ENCODE peak calls at places on chromosomes 5 and 9, in four cellular contexts. M is GM12865, U is CD14-positive monocyte, Y is OCI-LY7. P is an unnamed sample.
A peak's percentile ranks its signal among the peaks of the same experiment; 100 is the strongest.

GRCh38 chr5:2695200-2695891 is 56.1 kb downstream of the IRX2 start:
- DNase-seq in U (no peak), M (no peak), Y (no peak), P (no peak)

GRCh38 chr5:137114529-137114928 is 384.6 kb downstream of the SPOCK1 start:
- DNase-seq in M (no peak), U (no peak), Y (no peak), P (no peak)

GRCh38 chr5:95647886-95648860 is 1.6 kb downstream of the RFESD start:
- DNase-seq in M (no peak), U (no peak), Y (peak; percentile 42), P (peak; percentile 25)

GRCh38 chr5:122367445-122367844 is 55.4 kb downstream of the SNCAIP start:
- DNase-seq in U (no peak), Y (no peak), M (no peak), P (no peak)

GRCh38 chr9:112869917-112870316 is 20.8 kb downstream of the SLC46A2 start:
- DNase-seq in Y (no peak), M (no peak), U (no peak), P (no peak)

GRCh38 chr5:111735829-111736228 is 21.2 kb downstream of the NREP start:
- DNase-seq in Y (no peak), U (no peak), M (no peak), P (no peak)

GRCh38 chr5:155727512-155728145 is 599.3 kb upstream of the SGCD start:
- DNase-seq in U (no peak), M (no peak), Y (no peak), P (no peak)

GRCh38 chr5:116084231-116084630 is 594 bp upstream of the COMMD10 start:
- DNase-seq in M (peak; percentile 55), Y (peak; percentile 45), U (no peak), P (peak; percentile 41)

GRCh38 chr9:130461218-130461630 is 16.5 kb downstream of the ASS1 start:
- DNase-seq in Y (peak; percentile 66), U (no peak), M (peak; percentile 59), P (peak; percentile 89)

GRCh38 chr9:94287877-94288513 is 28.9 kb downstream of the ZNF169 start:
- DNase-seq in M (no peak), Y (no peak), U (no peak), P (no peak)

GRCh38 chr5:998276-998974 is 10.2 kb upstream of the NKD2 start:
- DNase-seq in Y (no peak), M (no peak), U (no peak), P (no peak)

GRCh38 chr9:121780177-121780576 is 128.7 kb downstream of the DAB2IP start:
- DNase-seq in U (no peak), Y (no peak), M (no peak), P (no peak)

GRCh38 chr9:69081261-69081660 is 45.7 kb downstream of the FXN start:
- DNase-seq in M (no peak), Y (no peak), U (no peak), P (no peak)

GRCh38 chr5:138503487-138504270 is 38.4 kb downstream of the EGR1 start:
- DNase-seq in U (no peak), M (peak; percentile 59), Y (peak; percentile 68), P (peak; percentile 73)

GRCh38 chr5:146529984-146530383 is 14.0 kb upstream of the GPR151 start:
- DNase-seq in M (peak; percentile 35), U (no peak), Y (no peak), P (peak; percentile 37)

GRCh38 chr5:146527785-146528184 is 11.8 kb upstream of the GPR151 start:
- DNase-seq in Y (no peak), U (no peak), M (no peak), P (no peak)

GRCh38 chr5:146523698-146524097 is 7.7 kb upstream of the GPR151 start:
- DNase-seq in U (no peak), M (no peak), Y (no peak), P (no peak)

GRCh38 chr5:146533260-146533857 is 17.4 kb upstream of the GPR151 start:
- DNase-seq in M (peak; percentile 82), Y (peak; percentile 81), U (peak; percentile 48), P (peak; percentile 70)

GRCh38 chr5:146528232-146528631 is 12.2 kb upstream of the GPR151 start:
- DNase-seq in M (no peak), Y (no peak), U (no peak), P (no peak)
- TF ChIP-seq CTCF in M (no peak), Y (peak; percentile 40), U (no peak), P (no peak)

DNA sequence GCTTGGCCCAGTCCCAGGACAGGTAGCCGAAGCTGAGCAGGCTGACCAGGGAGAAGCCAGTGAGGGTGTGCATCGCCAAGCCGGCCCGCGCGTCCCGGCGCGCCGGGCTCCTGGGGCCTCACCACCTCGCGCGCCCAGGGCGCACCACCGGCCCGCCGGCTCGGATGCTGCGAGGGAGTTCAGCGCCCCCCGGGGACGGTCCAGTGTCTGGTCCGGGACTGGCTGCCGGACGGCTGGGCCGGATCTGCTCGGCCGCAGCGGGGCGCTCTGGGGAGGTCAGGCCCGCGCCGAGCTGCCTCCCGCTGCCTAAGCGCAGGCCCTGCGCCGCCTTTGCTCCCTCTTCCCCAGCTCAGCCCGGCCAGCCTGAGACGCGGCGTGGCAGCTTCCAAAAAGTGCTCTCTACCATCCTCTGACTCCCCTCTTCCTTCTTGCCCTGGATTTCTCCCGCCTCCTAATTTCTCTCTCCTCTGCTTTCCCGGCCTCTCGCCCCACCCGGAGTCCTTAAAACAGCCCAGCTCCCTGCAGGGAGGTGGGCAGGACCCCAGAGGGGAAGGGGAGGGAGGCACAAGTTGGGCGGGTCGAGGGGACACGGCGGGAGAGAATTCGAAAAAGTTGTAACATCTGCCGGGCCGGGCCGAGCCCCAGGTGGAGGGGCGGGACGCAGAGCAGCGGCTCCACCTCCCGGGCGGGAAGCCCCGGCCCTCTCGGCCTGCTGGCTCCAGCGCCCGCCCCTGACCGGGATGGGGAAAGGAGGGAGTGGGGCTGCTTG is at the start of gene ARSI:
- DNase-seq in Y (no peak), M (no peak), U (no peak), P (peak; percentile 41)
- TF ChIP-seq CTCF in Y (no peak), M (no peak), U (no peak), P (no peak)

DNA sequence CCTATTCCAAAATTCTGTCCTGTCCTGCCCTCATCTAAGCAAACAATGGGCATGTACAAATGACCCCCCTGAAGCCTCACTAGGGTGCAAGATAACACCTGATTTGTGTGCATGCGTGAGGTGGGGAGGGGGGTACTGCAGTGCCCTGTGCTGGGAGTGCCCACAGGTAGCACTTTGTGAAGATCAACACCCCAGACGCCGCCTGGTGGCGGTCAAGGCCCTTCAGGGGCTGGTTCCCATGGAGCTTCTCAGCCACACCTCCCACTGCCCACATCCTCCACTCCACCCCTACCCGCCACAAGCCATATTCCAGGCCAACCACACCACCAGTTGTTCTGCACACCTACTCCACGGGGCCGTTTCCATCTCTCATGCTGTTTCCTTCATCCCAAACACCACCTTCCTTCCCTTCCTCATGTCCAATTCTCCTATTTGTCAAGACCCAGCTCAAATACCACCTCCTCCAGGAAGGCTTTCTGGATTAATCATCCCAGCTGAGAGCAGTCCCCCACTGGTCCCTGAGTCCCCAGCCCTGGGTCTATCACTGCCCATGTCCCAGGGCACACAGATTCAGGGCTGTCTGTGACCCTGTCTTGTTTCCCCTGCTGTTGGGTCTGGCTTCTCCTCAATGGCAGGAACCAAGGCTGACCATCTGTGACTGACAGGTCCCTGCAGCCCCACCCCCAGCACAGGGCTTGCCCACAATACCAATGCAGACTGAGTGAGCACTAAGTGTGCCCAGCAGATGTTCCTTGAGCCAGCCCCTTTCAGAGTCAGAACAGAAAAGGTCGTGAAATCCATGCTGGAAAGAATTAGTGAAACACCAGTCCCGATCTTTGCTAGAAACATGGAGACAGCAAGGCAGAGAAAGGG is 178.4 kb downstream of the PAX5 start:
- DNase-seq in M (peak; percentile 61), Y (peak; percentile 71), U (no peak), P (peak; percentile 67)
- TF ChIP-seq CTCF in M (peak; percentile 46), Y (peak; percentile 76), U (peak; percentile 8), P (peak; percentile 15)

DNA sequence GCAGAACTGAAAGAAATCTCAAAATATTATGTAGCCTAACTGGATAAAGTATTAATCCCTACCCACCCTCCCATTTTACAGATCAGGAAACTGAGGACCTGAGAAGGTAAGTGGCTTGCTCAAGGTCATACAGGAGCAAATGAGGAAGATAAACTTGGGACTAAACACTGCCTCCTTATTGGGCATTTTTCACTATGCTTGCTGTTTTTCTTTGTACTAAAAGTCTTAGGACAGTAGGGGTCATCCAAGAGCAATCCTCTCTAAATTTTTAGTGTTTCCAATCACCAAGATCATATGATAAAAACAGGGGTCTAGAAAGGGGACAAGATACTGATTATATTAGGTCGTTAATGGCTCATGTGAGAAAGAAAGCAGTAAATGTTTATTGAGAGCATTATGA is 80.8 kb downstream of the RORB start:
- DNase-seq in M (no peak), U (no peak), Y (peak; percentile 15), P (no peak)
- TF ChIP-seq CTCF in M (peak; percentile 33), U (no peak), Y (peak; percentile 73), P (no peak)

GRCh38 chr5:76542236-76542635 is 81.0 kb downstream of the F2RL2 start:
- DNase-seq in U (no peak), Y (no peak), M (no peak), P (no peak)

GRCh38 chr5:76542887-76543690 is 80.1 kb downstream of the F2RL2 start:
- DNase-seq in U (peak; percentile 74), M (peak; percentile 26), Y (no peak), P (no peak)

GRCh38 chr5:76545184-76545583 is 78.0 kb downstream of the F2RL2 start:
- DNase-seq in Y (no peak), U (no peak), M (no peak), P (no peak)

GRCh38 chr5:76546497-76547102 is 76.6 kb downstream of the F2RL2 start:
- DNase-seq in Y (peak; percentile 11), U (no peak), M (peak; percentile 34), P (no peak)

GRCh38 chr5:76544268-76544926 is 78.8 kb downstream of the F2RL2 start:
- DNase-seq in U (peak; percentile 52), Y (peak; percentile 61), M (peak; percentile 64), P (peak; percentile 34)
- TF ChIP-seq CTCF in U (peak; percentile 68), Y (peak; percentile 85), M (peak; percentile 42), P (peak; percentile 60)

GRCh38 chr5:9815051-9815450 is 184.9 kb upstream of the TAS2R1 start:
- DNase-seq in M (no peak), U (no peak), Y (no peak), P (no peak)
- TF ChIP-seq CTCF in M (no peak), U (no peak), Y (no peak), P (no peak)

DNA sequence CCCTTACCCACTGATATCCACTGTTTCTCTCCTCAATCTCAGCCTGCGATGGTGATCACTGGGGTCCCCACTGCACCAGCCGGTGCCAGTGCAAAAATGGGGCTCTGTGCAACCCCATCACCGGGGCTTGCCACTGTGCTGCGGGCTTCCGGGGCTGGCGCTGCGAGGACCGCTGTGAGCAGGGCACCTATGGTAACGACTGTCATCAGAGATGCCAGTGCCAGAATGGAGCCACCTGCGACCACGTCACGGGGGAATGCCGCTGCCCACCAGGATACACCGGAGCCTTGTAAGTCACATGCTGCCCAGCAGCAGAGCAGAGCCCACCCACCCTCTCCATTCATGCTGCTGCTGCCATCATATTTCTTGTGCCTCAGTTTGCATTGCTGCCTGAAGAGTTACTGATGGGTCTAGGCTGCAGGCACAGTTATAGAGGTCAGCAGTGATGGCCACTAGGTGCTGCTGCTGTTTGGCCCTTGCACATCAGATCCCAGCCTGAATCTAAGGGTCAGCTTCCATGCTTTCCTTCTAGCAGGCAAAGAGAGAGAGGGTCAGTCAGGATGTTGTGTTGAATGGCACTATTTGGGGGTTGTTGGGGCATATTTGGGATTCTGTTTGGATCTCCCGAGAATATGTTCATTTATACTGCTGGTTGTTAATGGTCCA is 106.0 kb downstream of the MEGF10 start:
- DNase-seq in U (no peak), Y (no peak), M (no peak), P (no peak)
- TF ChIP-seq CTCF in U (no peak), Y (no peak), M (no peak), P (no peak)